ENCODE peak calls at places on chromosomes 13 and 19, in five cellular contexts. R, T, N, G and B are unnamed samples.

GRCh38 chr19:40692212-40692551 is 1.7 kb upstream of the NUMBL start:
- DNase-seq in T (no peak), N (no peak), R (no peak), G (no peak), B (no peak)

GRCh38 chr13:47610687-47611086 is 390.4 kb downstream of the SUCLA2 start:
- DNase-seq in G (no peak), N (no peak), R (no peak), T (no peak), B (no peak)

GRCh38 chr13:76759877-76760276 is 126.3 kb downstream of the KCTD12 start:
- DNase-seq in G (peak; percentile 90), R (no peak), T (no peak), N (no peak), B (no peak)

GRCh38 chr19:16589917-16590316 is 17.7 kb upstream of the SLC35E1 start:
- DNase-seq in N (no peak), G (no peak), R (no peak), T (no peak), B (no peak)

GRCh38 chr13:114230117-114230516 is 4.6 kb upstream of the CDC16 start:
- DNase-seq in T (no peak), G (no peak), R (no peak), N (no peak), B (no peak)

GRCh38 chr19:579111-579841 is 6.9 kb downstream of the BSG start:
- DNase-seq in R (no peak), G (no peak), T (no peak), N (no peak), B (no peak)

GRCh38 chr19:18202759-18203407 is 959 bp downstream of the RAB3A start:
- DNase-seq in T (peak; percentile 48), R (peak; percentile 43), G (no peak), N (peak; percentile 15), B (peak; percentile 21)

GRCh38 chr19:16825312-16826168 is 3.7 kb upstream of the SIN3B start:
- DNase-seq in T (peak; percentile 26), R (peak; percentile 9), G (peak; percentile 50), N (no peak), B (peak; percentile 38)

GRCh38 chr19:58407658-58408151 is 744 bp upstream of the ZNF584 start:
- DNase-seq in N (peak; percentile 41), G (no peak), T (peak; percentile 40), R (no peak), B (no peak)

GRCh38 chr13:79973533-79973963 is 367.4 kb downstream of the SPRY2 start:
- DNase-seq in T (no peak), G (no peak), N (no peak), R (no peak), B (no peak)

GRCh38 chr19:16328824-16329482 is 4.3 kb downstream of the KLF2 start:
- DNase-seq in R (no peak), G (no peak), T (no peak), N (no peak), B (no peak)

GRCh38 chr13:42270160-42270856 is 1.6 kb upstream of the AKAP11 start:
- DNase-seq in N (no peak), G (no peak), T (no peak), R (no peak), B (no peak)

GRCh38 chr19:45251452-45252354 is 632 bp downstream of the MARK4 start:
- DNase-seq in T (peak; percentile 74), G (no peak), R (peak; percentile 35), N (no peak), B (no peak)

GRCh38 chr13:44819245-44819644 is 170.0 kb downstream of the NUFIP1 start:
- DNase-seq in N (no peak), R (no peak), T (no peak), G (peak; percentile 70), B (no peak)

GRCh38 chr13:50916701-50917184 is 7.2 kb downstream of the RNASEH2B start:
- DNase-seq in R (no peak), N (peak; percentile 96), T (no peak), G (no peak), B (no peak)

GRCh38 chr19:42191855-42192254 is 25.6 kb downstream of the DEDD2 start:
- DNase-seq in R (no peak), G (no peak), N (no peak), T (no peak), B (no peak)

GRCh38 chr19:56958428-56958827 is 117.9 kb upstream of the PEG3 start:
- DNase-seq in G (no peak), R (no peak), T (no peak), N (no peak), B (no peak)

GRCh38 chr13:86795858-86796257 is 875.3 kb upstream of the SLITRK5 start:
- DNase-seq in G (no peak), N (no peak), R (no peak), T (no peak), B (no peak)

GRCh38 chr19:53772943-53773342 is 51.2 kb downstream of the NLRP12 start:
- DNase-seq in T (peak; percentile 81), R (no peak), G (peak; percentile 70), N (peak; percentile 37), B (peak; percentile 11)

GRCh38 chr19:38031423-38031770 is 124.4 kb downstream of the SIPA1L3 start:
- DNase-seq in G (peak; percentile 96), R (no peak), N (no peak), T (no peak), B (no peak)

GRCh38 chr13:97573011-97573410 is 139.0 kb downstream of the RAP2A start:
- DNase-seq in G (no peak), N (no peak), R (no peak), T (peak; percentile 58), B (no peak)

GRCh38 chr13:43492745-43493144 is 294.0 kb downstream of the ENOX1 start:
- DNase-seq in N (no peak), G (no peak), T (no peak), R (no peak), B (no peak)

GRCh38 chr13:44078806-44079378 is 199.2 kb downstream of the LACC1 start:
- DNase-seq in T (peak; percentile 74), R (no peak), N (no peak), G (no peak), B (no peak)

GRCh38 chr19:2529473-2529918 is 53.6 kb downstream of the GADD45B start:
- DNase-seq in G (peak; percentile 90), R (no peak), T (no peak), N (no peak), B (no peak)

GRCh38 chr19:1393841-1394240 is 7.5 kb downstream of the GAMT start:
- DNase-seq in G (no peak), T (no peak), N (no peak), R (no peak), B (no peak)

GRCh38 chr13:97892717-97893116 is 60.8 kb upstream of the IPO5 start:
- DNase-seq in T (no peak), R (no peak), N (no peak), G (peak; percentile 39), B (no peak)

GRCh38 chr13:83219832-83220231 is 662.4 kb downstream of the SLITRK1 start:
- DNase-seq in N (no peak), R (no peak), G (no peak), T (no peak), B (no peak)

GRCh38 chr19:7120499-7120898 is 51.0 kb downstream of the ZNF557 start:
- DNase-seq in R (no peak), G (no peak), T (no peak), N (no peak), B (no peak)

GRCh38 chr13:31160857-31161582 is 684 bp downstream of the HSPH1 start:
- DNase-seq in N (peak; percentile 75), G (peak; percentile 76), T (peak; percentile 78), R (peak; percentile 57), B (peak; percentile 28)